ENCODE peak calls at places on chromosome 1, in eight cellular contexts. L is WERI-Rb-1, B is thyroid gland, T is RWPE1, X is substantia nigra, K is cardiac muscle cell, Q is psoas muscle, E is A549. D is an unnamed sample.
A peak's percentile ranks its signal among the peaks of the same experiment; 100 is the strongest.

GRCh38 chr1:248813546-248813945 is 12.2 kb downstream of the SH3BP5L start:
- DNase-seq in K (no peak), L (no peak), E (no peak), Q (no peak), X (no peak), B (no peak), T (no peak), D (no peak)

GRCh38 chr1:223739366-223740057 is 27.2 kb downstream of the CAPN2 start:
- DNase-seq in E (no peak), T (no peak), B (no peak), X (no peak), L (no peak), K (no peak), Q (no peak), D (no peak)

GRCh38 chr1:25893072-25893604 is 13.1 kb downstream of the STMN1 start:
- DNase-seq in K (peak; percentile 48), T (no peak), L (no peak), Q (no peak), B (no peak), X (no peak), E (no peak), D (no peak)

GRCh38 chr1:63112155-63112914 is 210.0 kb upstream of the FOXD3 start:
- DNase-seq in T (peak; percentile 7), X (no peak), K (peak; percentile 79), E (no peak), Q (no peak), B (no peak), L (no peak), D (peak; percentile 22)

GRCh38 chr1:25869909-25870606 is 5.5 kb downstream of the PAQR7 start:
- DNase-seq in T (no peak), E (no peak), B (no peak), K (no peak), X (no peak), Q (no peak), L (no peak), D (no peak)

GRCh38 chr1:204830671-204831585 is 39.7 kb upstream of the NFASC start:
- DNase-seq in T (no peak), X (no peak), L (no peak), K (no peak), E (no peak), B (no peak), Q (no peak), D (no peak)

GRCh38 chr1:236913371-236914037 is 90.7 kb downstream of the MT1HL1 start:
- DNase-seq in X (no peak), B (no peak), Q (no peak), L (no peak), E (no peak), T (no peak), K (no peak), D (no peak)

GRCh38 chr1:201686709-201687455 is 142.1 kb upstream of the IPO9 start:
- DNase-seq in K (no peak), L (no peak), E (peak; percentile 22), Q (no peak), X (no peak), B (no peak), T (peak; percentile 23), D (no peak)

GRCh38 chr1:231431665-231432415 is 9.8 kb upstream of the EGLN1 start:
- DNase-seq in L (no peak), E (no peak), B (no peak), Q (no peak), T (no peak), K (no peak), X (no peak), D (no peak)

GRCh38 chr1:78527706-78528105 is 36.9 kb downstream of the PTGFR start:
- DNase-seq in L (no peak), B (no peak), X (no peak), T (no peak), K (no peak), Q (no peak), E (no peak), D (no peak)

GRCh38 chr1:222924140-222924706 is 109.4 kb downstream of the DISP1 start:
- DNase-seq in B (no peak), X (no peak), K (no peak), T (no peak), E (no peak), Q (no peak), L (no peak), D (no peak)

GRCh38 chr1:31407029-31407626 is 5.9 kb upstream of the SERINC2 start:
- DNase-seq in E (no peak), B (no peak), K (peak; percentile 21), T (no peak), Q (no peak), L (no peak), X (no peak), D (no peak)

GRCh38 chr1:207825296-207825695 is 73.4 kb downstream of the CD46 start:
- DNase-seq in E (no peak), Q (no peak), X (no peak), K (no peak), T (no peak), L (no peak), B (peak; percentile 3), D (no peak)

GRCh38 chr1:61655453-61655852 is 69.5 kb downstream of the TM2D1 start:
- DNase-seq in X (no peak), K (no peak), L (no peak), E (no peak), T (no peak), B (no peak), Q (no peak), D (no peak)

GRCh38 chr1:182599339-182599738 is 4.8 kb downstream of the RGS16 start:
- DNase-seq in Q (no peak), B (no peak), K (no peak), X (no peak), E (no peak), L (no peak), T (no peak), D (no peak)

GRCh38 chr1:10528066-10529014 is 53.6 kb downstream of the PEX14 start:
- DNase-seq in B (no peak), Q (peak; percentile 71), X (no peak), E (peak; percentile 60), T (peak; percentile 85), L (no peak), K (peak; percentile 81), D (peak; percentile 58)

GRCh38 chr1:10530281-10530740 is 55.6 kb downstream of the PEX14 start:
- DNase-seq in X (no peak), Q (no peak), T (no peak), L (peak; percentile 68), K (peak; percentile 77), E (no peak), B (peak; percentile 86), D (no peak)

GRCh38 chr1:10529096-10529495 is 54.3 kb downstream of the PEX14 start:
- DNase-seq in T (no peak), L (no peak), X (no peak), Q (no peak), K (no peak), E (no peak), B (peak; percentile 58), D (no peak)

GRCh38 chr1:10530756-10531155 is 56.0 kb downstream of the PEX14 start:
- DNase-seq in L (no peak), E (no peak), Q (no peak), B (no peak), T (no peak), K (peak; percentile 66), X (no peak), D (no peak)

DNA sequence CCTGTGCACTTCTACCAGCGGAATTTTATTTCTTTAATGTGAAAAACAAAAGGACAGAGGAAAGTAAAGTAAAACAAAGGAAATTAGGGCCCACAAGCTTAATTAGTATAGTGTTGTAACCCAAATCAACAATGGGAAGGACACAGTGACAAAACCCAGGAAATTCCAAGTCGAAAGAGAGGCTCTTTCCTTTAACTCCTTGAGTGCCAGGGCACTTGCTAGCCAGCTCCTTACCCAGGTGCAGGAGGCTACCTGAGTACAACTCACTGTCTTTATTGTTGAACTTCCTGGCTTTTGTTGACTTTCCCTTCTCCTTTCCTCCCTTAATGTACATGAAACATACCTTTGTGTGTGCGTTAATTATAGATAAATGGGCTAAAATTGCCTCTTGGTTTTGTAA is 55.0 kb downstream of the PEX14 start:
- DNase-seq in T (no peak), L (no peak), E (no peak), B (no peak), X (no peak), Q (no peak), K (no peak), D (no peak)
- H3K27ac ChIP-seq in T (no peak overlapping the region), L (no peak overlapping the region), E (peak overlapping the region; percentile 53), B (peak overlapping the region; percentile 6), X (no peak overlapping the region), Q (peak overlapping the region; percentile 88), K (no peak overlapping the region), D (peak overlapping the region; percentile 65)

DNA sequence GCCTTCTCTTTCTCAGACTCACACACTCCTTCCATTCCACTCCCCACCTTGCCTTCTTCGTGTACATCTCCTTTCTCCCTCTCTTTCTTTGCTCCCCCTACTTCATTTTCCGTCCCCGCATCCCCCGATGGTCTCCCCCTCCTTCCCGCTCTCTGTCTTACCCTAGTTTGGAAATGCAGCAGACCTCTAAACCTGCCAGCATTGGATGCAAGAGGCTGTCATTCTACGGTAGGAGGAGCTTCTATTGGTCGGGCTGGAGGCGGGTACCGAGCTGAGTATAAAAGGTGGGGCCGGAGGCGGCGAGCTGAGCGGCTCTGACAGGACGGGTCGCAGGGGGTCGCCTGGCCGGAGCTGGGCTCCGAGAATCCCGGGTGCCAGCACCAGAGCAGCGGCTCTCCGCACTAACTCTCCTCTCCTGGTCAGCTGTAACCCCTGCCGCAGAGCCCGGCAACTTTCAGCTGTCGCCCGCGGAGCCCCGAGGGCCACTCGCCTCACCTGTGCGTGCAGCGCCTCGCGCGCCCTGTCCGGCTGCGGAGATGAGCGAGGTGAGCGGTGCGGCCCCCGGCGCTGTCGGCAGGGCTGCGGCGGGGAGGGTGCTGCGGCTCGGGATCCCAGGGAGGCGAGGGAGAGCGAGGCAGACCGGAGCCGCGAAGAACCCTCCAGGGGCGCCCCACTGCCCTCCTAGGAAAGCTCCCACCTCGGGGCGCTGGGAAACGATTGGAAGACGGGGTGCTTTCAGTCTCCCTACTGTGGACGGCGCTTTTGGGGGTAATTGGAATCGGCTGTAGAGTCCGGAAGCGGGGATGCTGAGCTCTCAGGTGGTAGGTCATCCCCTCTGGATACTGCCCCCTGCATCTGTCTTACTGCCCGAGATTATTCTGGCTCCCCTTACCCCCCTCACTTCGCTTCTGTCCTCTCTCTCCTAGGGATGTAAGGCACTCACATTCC is at the start of gene PCP4L1:
- DNase-seq in X (no peak), B (peak; percentile 52), L (peak; percentile 53), Q (peak; percentile 19), E (peak; percentile 59), T (peak; percentile 51), K (peak; percentile 73), D (peak; percentile 14)
- H3K27ac ChIP-seq in X (no peak within 1 kb of the TSS), B (no peak within 1 kb of the TSS), L (no peak within 1 kb of the TSS), Q (no peak within 1 kb of the TSS), E (peak within 1 kb of the TSS; percentile 49), T (no peak within 1 kb of the TSS), K (no peak within 1 kb of the TSS), D (no peak within 1 kb of the TSS)

GRCh38 chr1:101128211-101128727 is 102.7 kb upstream of the DPH5 start:
- DNase-seq in B (no peak), Q (no peak), E (no peak), T (no peak), X (no peak), L (peak; percentile 64), K (no peak), D (no peak)
- H3K27ac ChIP-seq in B (no peak overlapping the region), Q (no peak overlapping the region), E (no peak overlapping the region), T (no peak overlapping the region), X (no peak overlapping the region), L (peak overlapping the region; percentile 70), K (no peak overlapping the region), D (no peak overlapping the region)

DNA sequence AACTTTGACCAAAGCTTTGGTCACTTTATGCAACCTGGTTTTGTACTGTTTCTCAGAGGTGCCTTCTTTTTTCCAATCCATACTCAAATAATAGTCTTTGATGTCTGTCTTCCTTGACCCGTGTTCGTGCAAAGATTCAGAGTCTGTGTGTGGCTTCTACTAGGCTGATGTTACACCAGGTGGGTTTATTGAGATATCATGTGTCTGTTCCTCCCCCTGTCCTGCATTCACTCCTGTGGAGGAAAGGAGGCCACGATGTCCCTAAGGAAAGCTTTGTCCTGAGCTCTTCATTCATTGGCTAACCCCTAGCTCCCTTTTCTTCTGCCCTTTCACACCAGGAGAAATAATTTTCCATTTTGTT is 15.0 kb upstream of the IKBKE start:
- DNase-seq in E (no peak), Q (no peak), T (no peak), K (no peak), B (no peak), L (no peak), X (no peak), D (no peak)
- H3K27ac ChIP-seq in E (no peak overlapping the region), Q (no peak overlapping the region), T (peak overlapping the region; percentile 19), K (peak overlapping the region; percentile 36), B (no peak overlapping the region), L (peak overlapping the region; percentile 34), X (no peak overlapping the region), D (no peak overlapping the region)